ENCODE peak calls at places on chromosome 6, in six cellular contexts. W, H, U, D, O and Q are unnamed samples.

GRCh38 chr6:63839485-63839884 is 203.9 kb downstream of the PHF3 start:
- DNase-seq in D (no peak), O (no peak), U (no peak), H (no peak), W (no peak), Q (no peak)

GRCh38 chr6:46684771-46685170 is 2.9 kb upstream of the TDRD6 start:
- DNase-seq in W (peak), U (no peak), O (no peak), H (no peak), D (no peak), Q (no peak)

GRCh38 chr6:4134841-4135664 is at the start of gene ECI2:
- DNase-seq in D (peak), U (peak), H (peak), O (peak), W (peak), Q (peak)

GRCh38 chr6:22015944-22016343 is 280.9 kb downstream of the PRL start:
- DNase-seq in D (no peak), H (no peak), W (no peak), O (no peak), U (no peak), Q (no peak)

GRCh38 chr6:41741625-41742490 is 5.3 kb downstream of the PGC start:
- DNase-seq in U (no peak), D (no peak), W (no peak), H (peak), O (no peak), Q (no peak)

GRCh38 chr6:12013368-12013617 is 1.2 kb downstream of the HIVEP1 start:
- DNase-seq in H (no peak), U (no peak), W (no peak), D (no peak), O (peak), Q (no peak)

GRCh38 chr6:41367061-41367460 is 31.7 kb downstream of the NCR2 start:
- DNase-seq in D (no peak), W (no peak), U (no peak), O (no peak), H (no peak), Q (no peak)

GRCh38 chr6:98833101-98834059 is 994 bp upstream of the POU3F2 start:
- DNase-seq in D (peak), H (peak), W (peak), U (peak), O (peak), Q (no peak)

GRCh38 chr6:40912158-40912946 is 126.7 kb downstream of the UNC5CL start:
- DNase-seq in H (peak), D (peak), W (peak), U (peak), O (peak), Q (peak)

GRCh38 chr6:40597301-40597700 is 10.1 kb upstream of the LRFN2 start:
- DNase-seq in H (no peak), D (no peak), W (no peak), O (no peak), U (no peak), Q (no peak)

GRCh38 chr6:35402136-35402855 is 49.8 kb upstream of the FANCE start:
- DNase-seq in O (no peak), H (peak), W (no peak), D (peak), U (no peak), Q (no peak)

GRCh38 chr6:68778356-68779020 is 143.4 kb downstream of the ADGRB3 start:
- DNase-seq in O (peak), D (peak), W (peak), U (peak), H (peak), Q (peak)

GRCh38 chr6:157823523-157824370 is 701 bp downstream of the SNX9 start:
- DNase-seq in W (peak), U (peak), O (peak), D (peak), H (peak), Q (no peak)

GRCh38 chr6:2036084-2037023 is 209.1 kb downstream of the GMDS start:
- DNase-seq in U (no peak), H (peak), O (no peak), D (no peak), W (no peak), Q (no peak)

GRCh38 chr6:111265842-111266241 is 178.5 kb downstream of the SLC16A10 start:
- DNase-seq in U (no peak), H (no peak), O (no peak), W (no peak), D (no peak), Q (no peak)

GRCh38 chr6:169086020-169086419 is 167.6 kb downstream of the THBS2 start:
- DNase-seq in O (no peak), W (no peak), U (no peak), D (no peak), H (no peak), Q (no peak)

GRCh38 chr6:113856011-113856551 is 1.1 kb upstream of the MARCKS start:
- DNase-seq in D (peak), U (peak), H (peak), O (peak), W (peak), Q (no peak)

GRCh38 chr6:51120016-51120415 is 301.3 kb downstream of the TFAP2B start:
- DNase-seq in D (no peak), O (no peak), H (no peak), W (no peak), U (no peak), Q (no peak)

GRCh38 chr6:10390495-10391298 is 24.2 kb downstream of the TFAP2A start:
- DNase-seq in H (no peak), O (no peak), U (no peak), D (peak), W (no peak), Q (no peak)

GRCh38 chr6:93792751-93793150 is 373.4 kb upstream of the EPHA7 start:
- DNase-seq in H (no peak), O (no peak), W (peak), U (no peak), D (no peak), Q (no peak)

GRCh38 chr6:166809721-166810120 is 146.6 kb downstream of the RNASET2 start:
- DNase-seq in U (no peak), H (no peak), D (no peak), O (no peak), W (no peak), Q (no peak)

GRCh38 chr6:158143700-158144099 is 24.4 kb downstream of the SERAC1 start:
- DNase-seq in H (no peak), U (peak), W (peak), O (no peak), D (peak), Q (peak)

GRCh38 chr6:13814938-13815575 is 700 bp upstream of the MCUR1 start:
- DNase-seq in W (peak), D (no peak), U (no peak), H (no peak), O (no peak), Q (peak)

GRCh38 chr6:71419954-71420692 is 131.5 kb downstream of the OGFRL1 start:
- DNase-seq in O (peak), U (peak), W (peak), H (peak), D (peak), Q (no peak)

GRCh38 chr6:132114201-132114860 is 163.2 kb upstream of the CCN2 start:
- DNase-seq in D (no peak), U (no peak), H (no peak), O (no peak), W (no peak), Q (no peak)

GRCh38 chr6:132118144-132118543 is 167.0 kb upstream of the CCN2 start:
- DNase-seq in U (no peak), D (no peak), W (no peak), O (no peak), H (no peak), Q (no peak)

DNA sequence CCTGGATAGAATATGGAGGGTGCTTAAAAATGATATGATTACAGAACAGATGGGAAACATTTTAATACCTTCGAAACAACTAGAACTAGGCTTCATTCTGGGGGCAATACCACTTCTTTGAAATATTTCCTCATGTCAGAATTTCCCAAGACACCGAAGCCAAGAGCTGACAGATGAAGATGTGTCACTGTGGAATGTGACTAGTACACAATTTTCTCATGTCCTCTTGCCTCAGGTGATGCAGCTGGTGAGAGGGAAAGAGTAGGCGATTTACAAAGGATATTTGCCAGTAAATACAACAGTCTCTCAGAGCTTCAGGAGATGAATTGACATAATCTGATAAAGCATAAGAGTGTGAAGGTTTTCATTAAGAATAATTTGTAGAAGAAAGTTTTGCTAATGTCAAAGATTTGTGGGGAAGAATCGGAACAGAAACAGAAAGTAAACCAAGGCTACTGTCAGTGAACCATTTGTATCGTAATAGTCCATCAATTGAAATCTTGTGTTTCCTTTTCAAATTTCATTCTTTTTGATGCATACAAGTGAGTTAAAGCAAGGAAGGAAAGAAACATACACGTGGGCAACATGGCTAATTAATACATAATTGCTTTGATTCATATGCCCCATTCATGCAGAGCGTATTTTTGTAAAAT is 164.7 kb upstream of the CCN2 start:
- DNase-seq in D (no peak), W (peak), O (no peak), U (no peak), H (no peak), Q (no peak)
- TF ChIP-seq EZH2phosphoT487 in D (no peak), W (no peak), O (no peak), U (no peak), H (no peak), Q (no peak)

GRCh38 chr6:170233304-170234205 is 57.3 kb downstream of the DLL1 start:
- DNase-seq in U (no peak), O (no peak), H (no peak), W (no peak), D (no peak), Q (no peak)

GRCh38 chr6:170235726-170236125 is 55.2 kb downstream of the DLL1 start:
- DNase-seq in D (peak), W (no peak), O (no peak), H (no peak), U (no peak), Q (no peak)

GRCh38 chr6:170236131-170236851 is 54.6 kb downstream of the DLL1 start:
- DNase-seq in O (no peak), D (no peak), H (no peak), U (no peak), W (no peak), Q (no peak)

GRCh38 chr6:170232186-170233002 is 58.5 kb downstream of the DLL1 start:
- DNase-seq in W (peak), O (no peak), D (no peak), H (no peak), U (no peak), Q (no peak)

GRCh38 chr6:170234419-170234818 is 56.5 kb downstream of the DLL1 start:
- DNase-seq in D (peak), W (no peak), H (no peak), U (no peak), O (no peak), Q (no peak)
- H3K27ac ChIP-seq in D (peak), W (no peak), H (no peak), U (no peak), O (no peak), Q (no peak)

DNA sequence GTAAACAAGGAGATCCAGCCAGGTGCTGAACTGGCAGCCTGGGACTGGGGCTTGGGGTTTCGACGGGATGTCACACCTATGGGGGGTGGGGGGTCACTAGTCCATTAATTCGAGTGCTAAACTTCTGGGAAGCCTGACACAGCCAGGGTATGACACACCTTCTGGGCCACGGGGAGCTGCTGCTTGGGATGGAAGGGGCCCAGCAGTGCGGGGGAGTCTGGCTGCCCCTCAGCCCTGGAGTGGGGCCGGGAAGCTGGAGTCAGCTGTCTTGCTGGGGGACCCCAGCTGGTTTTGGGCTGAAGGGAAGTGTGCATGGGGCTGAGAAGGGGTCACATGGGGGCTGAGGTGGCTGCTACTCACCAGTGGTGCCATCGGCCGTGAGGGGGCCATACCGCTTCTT is 27.5 kb downstream of the TNXB start:
- DNase-seq in W (peak), D (no peak), U (no peak), H (no peak), O (no peak), Q (no peak)
- H3K4me2 ChIP-seq in W (peak), D (no peak), U (no peak), H (no peak), O (peak), Q (no peak)

DNA sequence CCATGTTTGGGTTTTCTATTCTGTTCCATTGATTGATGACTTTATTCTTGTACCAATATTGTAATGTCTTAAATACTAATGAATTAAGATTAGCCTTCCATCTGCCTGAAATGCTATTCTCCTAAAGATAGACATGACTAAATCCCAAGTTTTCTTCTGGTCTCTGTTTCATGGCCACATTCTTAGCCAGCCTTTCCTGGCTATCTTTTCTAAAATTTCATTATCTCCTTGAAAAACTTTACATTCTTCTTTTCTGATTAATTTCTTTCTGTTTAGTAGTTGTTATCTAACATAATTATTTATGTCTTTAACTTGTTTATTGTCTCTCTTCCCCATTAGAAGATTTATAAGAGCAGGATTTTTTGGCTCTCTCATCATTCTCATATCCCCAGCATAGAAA is 4.4 kb upstream of the PRIM2 start:
- DNase-seq in O (no peak), D (no peak), W (peak), U (no peak), H (no peak), Q (no peak)
- TF ChIP-seq EZH2phosphoT487 in O (no peak), D (no peak), W (no peak), U (no peak), H (no peak), Q (no peak)

GRCh38 chr6:18247002-18247401 is 17.3 kb downstream of the DEK start:
- DNase-seq in H (no peak), U (no peak), O (no peak), D (no peak), W (no peak), Q (no peak)
- H3K27ac ChIP-seq in H (peak), U (no peak), O (peak), D (no peak), W (no peak), Q (no peak)

GRCh38 chr6:15553736-15554294 is 109.0 kb downstream of the DTNBP1 start:
- DNase-seq in D (no peak), W (no peak), U (no peak), O (no peak), H (no peak), Q (no peak)
- H3K4me2 ChIP-seq in D (no peak), W (no peak), U (no peak), O (no peak), H (no peak), Q (no peak)

DNA sequence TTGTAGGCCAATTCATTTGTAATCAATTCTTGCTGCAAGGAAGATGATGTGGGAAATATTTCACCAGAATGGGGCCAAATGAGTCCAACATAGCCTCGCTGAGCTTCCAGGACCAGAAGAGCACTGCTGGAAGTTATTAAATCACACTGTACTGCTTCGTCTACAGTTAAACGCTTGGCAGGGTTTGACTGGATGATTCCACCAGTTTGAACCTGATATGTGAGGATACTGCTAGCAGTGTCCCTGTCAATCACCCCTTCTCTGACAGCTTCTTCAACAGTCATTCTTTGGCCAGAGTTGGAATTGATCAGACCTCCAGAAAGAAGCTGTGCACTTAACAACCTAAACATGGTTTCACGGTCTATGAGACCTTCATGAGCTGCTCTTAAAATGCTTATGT is 34.4 kb downstream of the DST start:
- DNase-seq in W (no peak), O (no peak), H (no peak), U (no peak), D (no peak), Q (no peak)
- TF ChIP-seq EZH2phosphoT487 in W (no peak), O (no peak), H (no peak), U (no peak), D (no peak), Q (no peak)

GRCh38 chr6:17211101-17211500 is 70.1 kb upstream of the RBM24 start:
- DNase-seq in H (no peak), D (no peak), W (no peak), U (no peak), O (no peak), Q (no peak)
- H3K27ac ChIP-seq in H (no peak), D (no peak), W (no peak), U (no peak), O (no peak), Q (no peak)

GRCh38 chr6:144886682-144887081 is 601.5 kb downstream of the UTRN start:
- DNase-seq in W (no peak), D (no peak), U (no peak), H (no peak), O (peak), Q (no peak)
- H3K4me2 ChIP-seq in W (no peak), D (no peak), U (no peak), H (no peak), O (no peak), Q (no peak)